ENCODE peak calls at places on chromosomes 3 and 15, in four cellular contexts. One of them, this sample, is unnamed.

GRCh38 chr3:58724376-58724775 is 57.8 kb upstream of the FAM3D start:
- DNase-seq in spleen: no peak
- DNase-seq in cardiac muscle cell: peak; percentile 74
- DNase-seq in MG63: no peak
- DNase-seq in this sample: no peak

GRCh38 chr3:40768536-40768935 is 243.8 kb downstream of the ZNF621 start:
- DNase-seq in cardiac muscle cell: no peak
- DNase-seq in MG63: peak; percentile 16
- DNase-seq in spleen: no peak
- DNase-seq in this sample: no peak

GRCh38 chr3:120741320-120741719 is 996 bp downstream of the RABL3 start:
- DNase-seq in cardiac muscle cell: no peak
- DNase-seq in spleen: no peak
- DNase-seq in MG63: no peak
- DNase-seq in this sample: no peak

GRCh38 chr3:129184396-129184656 is 630 bp upstream of the CNBP start:
- DNase-seq in spleen: no peak
- DNase-seq in cardiac muscle cell: peak; percentile 30
- DNase-seq in MG63: peak; percentile 28
- DNase-seq in this sample: no peak

GRCh38 chr3:128362026-128362965 is 104.4 kb downstream of the DNAJB8 start:
- DNase-seq in MG63: no peak
- DNase-seq in spleen: peak; percentile 49
- DNase-seq in cardiac muscle cell: no peak
- DNase-seq in this sample: no peak

GRCh38 chr15:48965972-48966371 is 2.3 kb upstream of the SHC4 start:
- DNase-seq in spleen: no peak
- DNase-seq in MG63: peak; percentile 46
- DNase-seq in cardiac muscle cell: no peak
- DNase-seq in this sample: no peak

GRCh38 chr3:58066842-58067241 is 58.6 kb downstream of the FLNB start:
- DNase-seq in cardiac muscle cell: no peak
- DNase-seq in MG63: peak; percentile 84
- DNase-seq in spleen: no peak
- DNase-seq in this sample: no peak

GRCh38 chr3:61688307-61688695 is 126.9 kb downstream of the PTPRG start:
- DNase-seq in cardiac muscle cell: peak; percentile 30
- DNase-seq in spleen: no peak
- DNase-seq in MG63: no peak
- DNase-seq in this sample: peak; percentile 96

GRCh38 chr15:95327661-95328060 is 1002.8 kb upstream of the NR2F2 start:
- DNase-seq in spleen: no peak
- DNase-seq in cardiac muscle cell: no peak
- DNase-seq in MG63: no peak
- DNase-seq in this sample: no peak

GRCh38 chr3:43192028-43192427 is 86.1 kb upstream of the POMGNT2 start:
- DNase-seq in spleen: no peak
- DNase-seq in cardiac muscle cell: no peak
- DNase-seq in MG63: no peak
- DNase-seq in this sample: no peak

GRCh38 chr15:38563723-38564519 is 693 bp downstream of the RASGRP1 start:
- DNase-seq in MG63: peak; percentile 36
- DNase-seq in cardiac muscle cell: peak; percentile 77
- DNase-seq in spleen: peak; percentile 97
- DNase-seq in this sample: no peak

GRCh38 chr15:87660494-87661129 is 595.9 kb downstream of the NTRK3 start:
- DNase-seq in cardiac muscle cell: peak; percentile 6
- DNase-seq in MG63: no peak
- DNase-seq in spleen: no peak
- DNase-seq in this sample: no peak

GRCh38 chr3:119350114-119350513 is 55.9 kb downstream of the ARHGAP31 start:
- DNase-seq in cardiac muscle cell: no peak
- DNase-seq in spleen: no peak
- DNase-seq in MG63: no peak
- DNase-seq in this sample: peak; percentile 83

GRCh38 chr15:83248151-83248851 is 36.2 kb downstream of the BNC1 start:
- DNase-seq in MG63: no peak
- DNase-seq in spleen: no peak
- DNase-seq in cardiac muscle cell: peak; percentile 72
- DNase-seq in this sample: peak; percentile 63

GRCh38 chr15:31271706-31272557 is 54.7 kb upstream of the KLF13 start:
- DNase-seq in MG63: no peak
- DNase-seq in cardiac muscle cell: no peak
- DNase-seq in spleen: no peak
- DNase-seq in this sample: no peak

GRCh38 chr3:14633819-14634424 is 17.6 kb upstream of the CCDC174 start:
- DNase-seq in cardiac muscle cell: peak; percentile 73
- DNase-seq in MG63: peak; percentile 21
- DNase-seq in spleen: peak; percentile 89
- DNase-seq in this sample: no peak

GRCh38 chr3:125057186-125057850 is 1.5 kb upstream of the HEG1 start:
- DNase-seq in spleen: no peak
- DNase-seq in MG63: peak; percentile 82
- DNase-seq in cardiac muscle cell: no peak
- DNase-seq in this sample: no peak

GRCh38 chr3:70829101-70829500 is 516.7 kb upstream of the MDFIC2 start:
- DNase-seq in spleen: no peak
- DNase-seq in cardiac muscle cell: no peak
- DNase-seq in MG63: peak; percentile 68
- DNase-seq in this sample: no peak

GRCh38 chr3:136263251-136263650 is 13.1 kb downstream of the PCCB start:
- DNase-seq in MG63: no peak
- DNase-seq in cardiac muscle cell: no peak
- DNase-seq in spleen: no peak
- DNase-seq in this sample: no peak

GRCh38 chr15:98735304-98735703 is 87.0 kb downstream of the IGF1R start:
- DNase-seq in spleen: no peak
- DNase-seq in cardiac muscle cell: no peak
- DNase-seq in MG63: no peak
- DNase-seq in this sample: no peak

GRCh38 chr3:192481638-192482037 is 245.7 kb downstream of the FGF12 start:
- DNase-seq in cardiac muscle cell: no peak
- DNase-seq in spleen: no peak
- DNase-seq in MG63: peak; percentile 33
- DNase-seq in this sample: no peak

GRCh38 chr3:57161131-57161538 is 4.0 kb downstream of the IL17RD start:
- DNase-seq in spleen: no peak
- DNase-seq in cardiac muscle cell: no peak
- DNase-seq in MG63: no peak
- DNase-seq in this sample: no peak

GRCh38 chr15:91254766-91255165 is 154.7 kb downstream of the SV2B start:
- DNase-seq in cardiac muscle cell: no peak
- DNase-seq in spleen: no peak
- DNase-seq in MG63: no peak
- DNase-seq in this sample: no peak

GRCh38 chr3:167886690-167887089 is 151.2 kb downstream of the SERPINI1 start:
- DNase-seq in MG63: no peak
- DNase-seq in cardiac muscle cell: no peak
- DNase-seq in spleen: no peak
- DNase-seq in this sample: no peak

GRCh38 chr3:76222115-76222652 is 436.8 kb upstream of the ZNF717 start:
- DNase-seq in spleen: no peak
- DNase-seq in MG63: no peak
- DNase-seq in cardiac muscle cell: peak; percentile 12
- DNase-seq in this sample: no peak

GRCh38 chr15:39587910-39588530 is 7.1 kb downstream of the THBS1 start:
- DNase-seq in spleen: no peak
- DNase-seq in MG63: no peak
- DNase-seq in cardiac muscle cell: no peak
- DNase-seq in this sample: no peak

GRCh38 chr3:51904034-51904823 is 1.1 kb upstream of the IQCF1 start:
- DNase-seq in spleen: no peak
- DNase-seq in cardiac muscle cell: no peak
- DNase-seq in MG63: no peak
- DNase-seq in this sample: no peak

GRCh38 chr3:123883656-123884257 is 375 bp downstream of the MYLK start:
- DNase-seq in cardiac muscle cell: peak; percentile 34
- DNase-seq in spleen: no peak
- DNase-seq in MG63: peak; percentile 32
- DNase-seq in this sample: no peak

GRCh38 chr3:123884993-123885392 is 861 bp upstream of the MYLK start:
- DNase-seq in cardiac muscle cell: no peak
- DNase-seq in MG63: no peak
- DNase-seq in spleen: no peak
- DNase-seq in this sample: no peak

GRCh38 chr3:123883111-123883510 is 1.0 kb downstream of the MYLK start:
- DNase-seq in spleen: no peak
- DNase-seq in cardiac muscle cell: no peak
- DNase-seq in MG63: no peak
- DNase-seq in this sample: no peak

GRCh38 chr3:123881771-123882170 is 2.4 kb downstream of the MYLK start:
- DNase-seq in spleen: no peak
- DNase-seq in MG63: no peak
- DNase-seq in cardiac muscle cell: no peak
- DNase-seq in this sample: no peak

GRCh38 chr3:123884258-123884831 is at the start of gene MYLK:
- DNase-seq in MG63: peak; percentile 98
- DNase-seq in cardiac muscle cell: peak; percentile 94
- DNase-seq in spleen: peak; percentile 82
- DNase-seq in this sample: peak; percentile 91
- H3K4me3 ChIP-seq in MG63: peak within 1 kb of the TSS; percentile 58
- H3K4me3 ChIP-seq in cardiac muscle cell: peak within 1 kb of the TSS; percentile 51
- H3K4me3 ChIP-seq in spleen: peak within 1 kb of the TSS; percentile 36
- H3K4me3 ChIP-seq in this sample: peak within 1 kb of the TSS; percentile 65

GRCh38 chr15:42111924-42112323 is 17.6 kb upstream of the PLA2G4D start:
- DNase-seq in cardiac muscle cell: no peak
- DNase-seq in MG63: no peak
- DNase-seq in spleen: no peak
- DNase-seq in this sample: no peak
- H3K27me3 ChIP-seq in cardiac muscle cell: no peaks in the 10 kb centered on the region
- H3K27me3 ChIP-seq in MG63: no peaks in the 10 kb centered on the region
- H3K27me3 ChIP-seq in spleen: no peaks in the 10 kb centered on the region
- H3K27me3 ChIP-seq in this sample: no peaks in the 10 kb centered on the region

DNA sequence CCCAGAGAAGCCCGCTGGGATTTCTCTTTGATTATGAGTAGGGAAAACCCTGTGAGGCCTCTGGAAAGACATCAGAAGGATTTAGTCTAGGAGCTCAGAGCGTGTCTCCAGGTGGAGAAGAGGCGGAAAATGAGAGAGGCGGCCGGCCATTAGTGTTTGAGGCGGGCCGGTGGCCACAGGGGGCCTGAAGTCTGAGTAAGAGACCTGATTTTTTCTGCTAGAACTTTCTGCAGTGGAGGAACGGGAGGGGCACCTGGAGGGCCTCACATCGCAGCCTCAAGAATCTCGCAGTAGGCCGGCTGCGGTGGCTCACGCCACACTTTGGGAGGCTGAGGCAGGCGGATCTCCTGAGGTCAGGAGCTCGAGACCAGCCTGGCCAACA is 28.5 kb downstream of the KLHDC8B start:
- DNase-seq in spleen: peak; percentile 38
- DNase-seq in cardiac muscle cell: no peak
- DNase-seq in MG63: no peak
- DNase-seq in this sample: no peak
- H3K4me3 ChIP-seq in spleen: peak overlapping the region; percentile 4
- H3K4me3 ChIP-seq in cardiac muscle cell: no peak overlapping the region
- H3K4me3 ChIP-seq in MG63: no peak overlapping the region
- H3K4me3 ChIP-seq in this sample: no peak overlapping the region

DNA sequence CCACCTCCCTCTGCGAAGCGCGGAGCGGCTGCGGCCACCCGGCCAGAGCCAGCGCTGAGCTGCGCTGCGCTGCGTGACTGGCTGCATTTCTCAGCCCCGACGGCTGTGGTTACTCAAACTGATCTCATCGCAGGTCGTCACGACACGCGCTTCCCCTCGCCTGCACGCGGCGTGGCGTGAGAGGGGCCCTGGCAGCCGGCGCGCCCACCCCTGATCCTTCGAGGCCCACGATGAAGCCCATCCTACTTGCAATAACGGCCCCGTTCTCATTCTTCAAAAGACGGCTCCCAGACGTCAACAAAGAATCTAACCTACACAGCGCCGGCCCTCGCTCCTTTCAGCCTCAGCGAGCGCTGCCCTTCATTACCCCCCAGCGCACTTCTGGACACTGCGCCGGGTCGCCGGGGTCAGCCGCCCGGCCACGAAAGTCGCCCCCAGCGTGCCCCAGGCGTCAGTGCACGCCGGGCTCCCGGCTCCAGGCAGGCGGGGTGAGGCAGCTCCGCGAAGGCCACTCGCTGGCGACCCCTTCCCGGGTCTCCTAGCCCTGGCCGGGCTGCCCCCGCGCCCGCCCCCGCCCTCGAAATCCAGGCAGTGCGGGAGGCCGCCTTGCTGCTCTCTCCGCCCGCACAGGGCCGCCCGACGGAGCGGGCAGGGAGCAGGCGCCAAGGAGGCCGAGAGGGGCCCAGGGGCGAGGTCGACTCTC is 9.9 kb upstream of the LEKR1 start:
- DNase-seq in MG63: peak; percentile 85
- DNase-seq in spleen: peak; percentile 87
- DNase-seq in cardiac muscle cell: peak; percentile 34
- DNase-seq in this sample: no peak
- H3K27me3 ChIP-seq in MG63: no peaks in the 10 kb centered on the region
- H3K27me3 ChIP-seq in spleen: no peaks in the 10 kb centered on the region
- H3K27me3 ChIP-seq in cardiac muscle cell: peaks cover 8% of the 10 kb centered on the region
- H3K27me3 ChIP-seq in this sample: peaks cover 20% of the 10 kb centered on the region